ENCODE peak calls at places on chromosomes 13 and 19, in four cellular contexts. H is K562, Z is HCT116, M is HepG2. V is an unnamed sample.

GRCh38 chr13:90502143-90502542 is 845.3 kb upstream of the MIR17HG start:
- DNase-seq in H (no peak), Z (no peak), M (no peak), V (no peak)

GRCh38 chr19:12325690-12326089 is 7.7 kb downstream of the ZNF563 start:
- DNase-seq in H (no peak), Z (no peak), M (peak), V (no peak)

GRCh38 chr19:18379803-18380747 is 5.9 kb upstream of the GDF15 start:
- DNase-seq in H (peak), Z (peak), M (peak), V (peak)

GRCh38 chr13:106286811-106287210 is 248.7 kb downstream of the EFNB2 start:
- DNase-seq in H (no peak), Z (no peak), M (no peak), V (peak)

GRCh38 chr19:38361633-38362075 is 12.7 kb upstream of the PSMD8 start:
- DNase-seq in H (peak), Z (peak), M (peak), V (peak)

GRCh38 chr13:46106839-46107371 is 2.1 kb upstream of the CPB2 start:
- DNase-seq in H (no peak), Z (no peak), M (no peak), V (no peak)

GRCh38 chr13:31997641-31998040 is 33.9 kb upstream of the FRY start:
- DNase-seq in H (no peak), Z (no peak), M (no peak), V (no peak)

GRCh38 chr19:14054721-14055120 is 7.2 kb downstream of the PALM3 start:
- DNase-seq in H (peak), Z (no peak), M (no peak), V (no peak)

GRCh38 chr13:106129273-106129672 is 406.2 kb downstream of the EFNB2 start:
- DNase-seq in H (no peak), Z (no peak), M (no peak), V (no peak)

GRCh38 chr13:32581177-32581786 is 5.0 kb upstream of the PDS5B start:
- DNase-seq in H (no peak), Z (peak), M (peak), V (peak)

GRCh38 chr13:36072127-36072526 is 59.1 kb downstream of the DCLK1 start:
- DNase-seq in H (no peak), Z (no peak), M (no peak), V (no peak)

GRCh38 chr19:14496029-14496848 is at the start of gene GIPC1:
- DNase-seq in H (peak), Z (peak), M (peak), V (peak)

GRCh38 chr13:85497652-85498051 is 301.6 kb downstream of the SLITRK6 start:
- DNase-seq in H (no peak), Z (no peak), M (no peak), V (no peak)

GRCh38 chr13:48782429-48782840 is 128.7 kb downstream of the CYSLTR2 start:
- DNase-seq in H (no peak), Z (no peak), M (peak), V (no peak)

GRCh38 chr13:31119966-31120733 is 41.6 kb downstream of the HSPH1 start:
- DNase-seq in H (no peak), Z (no peak), M (no peak), V (peak)

GRCh38 chr13:47594833-47595232 is 406.2 kb downstream of the SUCLA2 start:
- DNase-seq in H (no peak), Z (no peak), M (no peak), V (peak)

GRCh38 chr19:35495107-35496064 is 5.1 kb upstream of the KRTDAP start:
- DNase-seq in H (peak), Z (peak), M (peak), V (peak)

GRCh38 chr19:31416548-31416947 is 67.3 kb upstream of the TSHZ3 start:
- DNase-seq in H (no peak), Z (no peak), M (no peak), V (no peak)

GRCh38 chr13:51148952-51149573 is 38.0 kb upstream of the C13orf42 start:
- DNase-seq in H (no peak), Z (peak), M (no peak), V (peak)

GRCh38 chr13:30006246-30006645 is 155.8 kb upstream of the UBL3 start:
- DNase-seq in H (no peak), Z (no peak), M (no peak), V (no peak)

GRCh38 chr19:19110410-19111137 is 27.7 kb downstream of the TMEM161A start:
- DNase-seq in H (no peak), Z (no peak), M (no peak), V (peak)

GRCh38 chr13:23960566-23961156 is 63.4 kb upstream of the C1QTNF9B start:
- DNase-seq in H (no peak), Z (peak), M (peak), V (peak)

GRCh38 chr13:24709186-24709913 is 29.1 kb downstream of the ATP12A start:
- DNase-seq in H (no peak), Z (no peak), M (no peak), V (peak)

GRCh38 chr13:113532156-113532806 is 41.8 kb upstream of the DCUN1D2 start:
- DNase-seq in H (no peak), Z (no peak), M (no peak), V (peak)

GRCh38 chr13:53141336-53141735 is 112.7 kb downstream of the OLFM4 start:
- DNase-seq in H (no peak), Z (no peak), M (no peak), V (no peak)

GRCh38 chr19:3375221-3376088 is 9.1 kb downstream of the NFIC start:
- DNase-seq in H (peak), Z (no peak), M (no peak), V (no peak)

DNA sequence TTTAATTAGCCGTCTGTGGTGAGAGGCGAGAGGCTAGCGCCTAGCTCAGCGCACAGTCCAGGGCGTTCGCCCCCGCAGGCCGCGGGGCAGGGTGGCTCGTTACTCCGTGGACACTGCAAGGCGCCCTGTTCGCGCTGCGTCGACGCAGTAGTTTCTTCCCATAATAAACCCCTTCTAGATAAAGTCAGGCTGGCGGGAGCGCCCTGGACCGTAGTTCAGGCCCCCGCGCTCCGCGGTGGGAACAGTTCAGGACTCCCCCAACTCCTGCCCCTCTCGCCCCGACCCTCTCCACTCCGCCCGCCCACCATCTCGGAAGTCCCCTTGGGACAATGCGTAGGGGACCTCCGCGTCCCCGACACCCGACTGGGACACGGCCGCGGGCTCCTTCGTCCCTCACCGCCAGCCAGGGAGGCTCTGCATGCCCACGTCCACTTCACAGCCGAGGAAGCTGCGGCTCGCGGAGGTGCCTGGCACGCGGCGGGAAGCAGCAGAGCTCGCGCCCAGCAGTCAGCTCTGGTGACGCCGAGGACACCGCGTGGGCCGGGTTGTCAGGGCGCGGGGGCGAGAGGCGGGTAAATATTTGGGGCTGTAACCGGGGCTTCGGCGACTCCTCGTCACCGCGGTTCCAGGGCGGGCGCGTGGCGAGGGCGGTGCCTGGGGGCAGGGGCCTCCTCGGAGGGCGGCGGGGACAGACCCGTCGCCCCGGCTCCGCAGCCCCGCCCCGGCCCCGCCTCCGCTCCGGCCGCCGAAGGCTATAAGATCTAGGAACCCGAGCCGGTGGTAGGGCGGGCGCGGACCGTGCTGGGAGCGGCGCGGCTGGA is at the start of gene RGCC:
- DNase-seq in H (peak), Z (peak), M (peak), V (peak)
- TF ChIP-seq EZH2 in H (no peak), Z (no peak), M (no peak), V (peak)

GRCh38 chr13:102584423-102584822 is 12.4 kb upstream of the TPP2 start:
- DNase-seq in H (no peak), Z (no peak), M (no peak), V (no peak)
- TF ChIP-seq REST in H (no peak), Z (no peak), M (no peak), V (no peak)

DNA sequence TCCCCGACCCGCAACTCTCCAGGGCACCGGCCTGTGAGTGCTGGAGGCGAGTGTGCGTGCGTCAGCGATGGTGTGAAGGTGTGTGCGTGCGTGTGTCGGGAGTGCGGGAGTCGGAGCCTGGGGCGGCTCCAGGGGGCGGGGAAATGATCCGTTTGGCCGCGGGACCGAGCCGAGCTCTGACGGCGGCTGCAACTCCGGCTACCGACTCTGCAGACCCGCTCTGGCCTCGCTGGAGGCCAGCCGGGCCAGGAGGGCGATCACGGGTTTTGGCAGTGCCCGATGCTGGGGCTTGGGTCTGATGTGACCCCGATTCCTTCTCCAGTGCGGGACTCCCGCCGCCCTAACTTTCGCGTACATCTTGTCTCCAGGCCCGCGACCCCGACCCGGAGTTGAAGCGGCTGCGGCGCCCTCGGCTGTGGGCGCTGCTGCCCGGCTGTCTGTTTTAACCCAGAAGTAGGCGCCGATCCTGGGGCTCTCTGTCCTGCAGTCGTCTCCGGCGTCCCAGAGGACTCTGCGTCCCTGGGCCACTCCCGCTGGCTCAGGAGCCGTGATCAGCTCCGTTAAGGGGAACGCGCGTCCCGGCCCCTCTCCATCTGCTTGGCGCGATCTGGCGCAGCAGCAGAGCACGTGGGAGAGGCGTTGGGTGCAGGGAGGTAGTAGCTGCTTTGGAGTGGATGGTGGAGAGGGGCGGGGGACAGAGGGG is 1.2 kb downstream of the CHST8 start:
- DNase-seq in H (no peak), Z (no peak), M (no peak), V (peak)
- TF ChIP-seq EZH2 in H (no peak), Z (no peak), M (no peak), V (peak)

GRCh38 chr19:5790573-5791520 is at the start of gene DUS3L:
- DNase-seq in H (peak), Z (peak), M (peak), V (peak)
- TF ChIP-seq REST in H (peak), Z (no peak), M (no peak), V (no peak)

DNA sequence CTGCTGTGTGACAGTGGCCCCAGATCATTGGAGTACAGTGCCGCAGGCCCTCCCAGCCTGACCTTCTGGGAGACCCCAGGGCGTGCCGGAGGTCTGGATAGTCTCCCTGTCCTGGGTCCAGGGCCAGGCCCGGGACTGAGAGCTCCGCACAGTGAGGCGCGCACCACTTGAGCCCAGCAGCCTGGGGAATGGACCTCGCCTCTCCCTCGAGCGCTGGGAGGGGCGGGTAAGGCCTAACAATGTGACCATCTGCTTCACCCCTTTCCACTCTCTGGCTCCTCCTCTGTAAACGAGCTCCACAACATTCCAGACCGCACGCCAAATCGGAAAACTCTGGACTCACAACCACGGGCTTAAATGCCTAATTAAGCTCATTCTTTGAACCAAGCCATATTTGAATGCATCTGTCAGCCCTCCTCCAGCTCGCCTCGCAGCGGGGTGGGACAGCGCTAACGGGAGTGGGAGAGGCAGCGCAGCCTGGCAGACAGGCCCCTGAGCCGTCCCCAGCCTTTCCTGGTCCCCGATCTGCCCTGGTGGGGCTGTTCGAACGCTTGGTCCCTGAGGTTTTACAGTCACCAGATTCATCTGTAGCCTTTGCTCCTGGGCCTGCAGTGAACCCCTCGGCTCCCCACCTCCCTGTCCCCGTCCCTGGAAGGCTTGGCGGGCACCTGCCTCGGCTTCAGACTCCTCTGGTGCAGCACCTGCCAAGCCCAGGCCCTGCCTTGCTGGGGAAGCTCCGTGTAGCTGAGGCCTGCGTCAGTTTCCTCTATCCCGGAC is 120.7 kb upstream of the VSTM2B start:
- DNase-seq in H (no peak), Z (no peak), M (no peak), V (peak)
- TF ChIP-seq EZH2 in H (no peak), Z (no peak), M (no peak), V (no peak)

GRCh38 chr19:53519431-53519830 is 18.5 kb upstream of the ZNF331 start:
- DNase-seq in H (no peak), Z (no peak), M (no peak), V (no peak)

GRCh38 chr19:53518716-53519115 is 19.2 kb upstream of the ZNF331 start:
- DNase-seq in H (no peak), Z (no peak), M (no peak), V (no peak)

GRCh38 chr19:53520547-53521372 is 17.2 kb upstream of the ZNF331 start:
- DNase-seq in H (peak), Z (no peak), M (peak), V (peak)

GRCh38 chr19:53520163-53520546 is 17.8 kb upstream of the ZNF331 start:
- DNase-seq in H (no peak), Z (no peak), M (no peak), V (no peak)

DNA sequence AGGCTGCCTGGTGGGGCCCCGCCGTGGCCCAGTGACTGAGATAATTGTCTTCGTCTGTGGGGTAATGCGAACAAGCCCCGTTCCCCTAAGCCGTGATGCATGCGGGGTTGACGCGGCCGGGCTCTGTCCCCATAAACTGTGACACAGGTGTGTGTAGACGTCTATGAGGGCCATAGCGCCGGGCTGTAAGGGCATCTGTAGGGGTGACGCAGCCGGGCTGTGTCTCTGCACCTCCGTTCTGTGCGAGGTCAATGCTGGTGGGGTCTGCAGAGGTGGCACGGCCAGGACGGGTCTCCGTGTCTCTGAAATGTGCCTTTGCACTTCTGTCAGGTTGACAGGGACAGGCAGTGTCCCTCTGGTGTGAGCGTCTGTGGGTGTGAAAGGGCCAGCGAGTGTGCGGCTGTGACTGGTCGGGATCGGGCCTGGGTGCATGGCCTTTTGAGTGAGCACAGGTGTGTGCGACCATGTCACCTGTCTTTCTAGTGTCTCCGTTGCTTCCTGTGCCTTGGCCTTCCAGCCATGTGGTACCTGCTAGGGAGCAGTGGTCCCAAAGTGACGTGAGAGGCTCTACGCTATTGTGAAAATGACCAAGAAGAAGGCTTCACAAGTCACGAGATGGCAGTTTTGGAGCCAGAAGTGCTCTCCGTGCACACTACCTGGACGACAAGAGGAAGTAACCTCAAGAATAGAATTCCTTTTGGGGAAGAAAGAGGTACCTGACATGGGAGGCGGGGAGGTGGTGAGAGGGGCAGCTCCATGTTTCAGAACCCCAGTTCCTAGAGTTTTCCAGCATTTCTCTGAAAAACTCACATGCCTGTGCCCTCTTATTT is 16.4 kb upstream of the ZNF331 start:
- DNase-seq in H (no peak), Z (no peak), M (no peak), V (peak)
- TF ChIP-seq REST in H (no peak), Z (no peak), M (no peak), V (no peak)

GRCh38 chr13:101949681-101950080 is 452.2 kb downstream of the FGF14 start:
- DNase-seq in H (no peak), Z (no peak), M (no peak), V (no peak)
- TF ChIP-seq EZH2 in H (no peak), Z (no peak), M (no peak), V (no peak)

GRCh38 chr13:20002766-20003165 is 44.2 kb downstream of the ZMYM2 start:
- DNase-seq in H (no peak), Z (no peak), M (no peak), V (no peak)
- TF ChIP-seq REST in H (no peak), Z (no peak), M (no peak), V (no peak)

DNA sequence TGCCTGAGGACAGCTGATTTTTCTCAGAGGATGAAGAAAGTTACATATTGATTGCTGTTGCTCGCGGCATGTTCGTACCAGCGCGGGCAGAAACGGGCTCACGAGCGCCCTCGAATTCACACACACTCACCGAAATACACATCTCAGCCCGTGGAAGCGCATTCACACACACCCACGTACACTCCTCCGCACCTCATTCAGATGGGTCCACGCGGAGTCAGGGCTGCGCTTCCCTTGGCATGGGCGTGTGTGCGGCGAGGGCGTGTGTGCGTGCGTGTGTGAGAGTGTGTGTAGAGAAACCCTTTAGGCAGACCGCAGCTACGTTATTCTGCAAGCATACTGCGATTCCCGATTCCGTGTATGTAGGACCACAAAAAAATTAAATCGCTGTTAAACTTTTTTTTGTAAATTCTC is 2.1 kb upstream of the PCDH17 start:
- DNase-seq in H (no peak), Z (no peak), M (no peak), V (peak)
- TF ChIP-seq EZH2 in H (no peak), Z (no peak), M (no peak), V (peak)